ENCODE peak calls at places on chromosome 18, in four cellular contexts. One of them, this sample, is unnamed.
A peak's percentile ranks its signal among the peaks of the same experiment; 100 is the strongest.

GRCh38 chr18:40874233-40874632 is 1080.8 kb upstream of the PIK3C3 start:
- DNase-seq in AML-193: no peak
- DNase-seq in AG08396: no peak
- DNase-seq in HFFc6: no peak
- DNase-seq in this sample: no peak

GRCh38 chr18:136433-136832 is 21.9 kb upstream of the USP14 start:
- DNase-seq in AML-193: no peak
- DNase-seq in HFFc6: no peak
- DNase-seq in AG08396: no peak
- DNase-seq in this sample: no peak

GRCh38 chr18:406677-407076 is 93.8 kb downstream of the COLEC12 start:
- DNase-seq in AML-193: no peak
- DNase-seq in HFFc6: no peak
- DNase-seq in AG08396: no peak
- DNase-seq in this sample: no peak

GRCh38 chr18:67776929-67777328 is 260.4 kb upstream of the DSEL start:
- DNase-seq in HFFc6: no peak
- DNase-seq in AG08396: no peak
- DNase-seq in AML-193: no peak
- DNase-seq in this sample: no peak

GRCh38 chr18:2680216-2680792 is 24.8 kb downstream of the SMCHD1 start:
- DNase-seq in AML-193: no peak
- DNase-seq in AG08396: no peak
- DNase-seq in HFFc6: no peak
- DNase-seq in this sample: no peak

GRCh38 chr18:31079973-31080372 is 22.2 kb downstream of the DSC2 start:
- DNase-seq in AML-193: no peak
- DNase-seq in AG08396: no peak
- DNase-seq in HFFc6: no peak
- DNase-seq in this sample: no peak

GRCh38 chr18:35513181-35513932 is 15.6 kb upstream of the INO80C start:
- DNase-seq in HFFc6: peak; percentile 29
- DNase-seq in AG08396: peak; percentile 61
- DNase-seq in AML-193: no peak
- DNase-seq in this sample: no peak

GRCh38 chr18:59718108-59719057 is 21.2 kb upstream of the CCBE1 start:
- DNase-seq in HFFc6: peak; percentile 98
- DNase-seq in AG08396: peak; percentile 86
- DNase-seq in AML-193: no peak
- DNase-seq in this sample: no peak

GRCh38 chr18:61333746-61334490 is 688 bp downstream of the CDH20 start:
- DNase-seq in AML-193: no peak
- DNase-seq in AG08396: peak; percentile 16
- DNase-seq in HFFc6: no peak
- DNase-seq in this sample: no peak

GRCh38 chr18:41959045-41959444 is 4.0 kb downstream of the PIK3C3 start:
- DNase-seq in AML-193: no peak
- DNase-seq in AG08396: no peak
- DNase-seq in HFFc6: no peak
- DNase-seq in this sample: no peak

GRCh38 chr18:20971886-20972267 is 139.7 kb downstream of the ROCK1 start:
- DNase-seq in AG08396: peak; percentile 18
- DNase-seq in HFFc6: peak; percentile 47
- DNase-seq in AML-193: peak; percentile 10
- DNase-seq in this sample: peak; percentile 30

GRCh38 chr18:48792611-48793368 is 158.0 kb downstream of the SMAD7 start:
- DNase-seq in AML-193: no peak
- DNase-seq in AG08396: no peak
- DNase-seq in HFFc6: no peak
- DNase-seq in this sample: no peak

GRCh38 chr18:66328280-66328947 is 275.5 kb downstream of the CDH19 start:
- DNase-seq in AML-193: no peak
- DNase-seq in AG08396: no peak
- DNase-seq in HFFc6: no peak
- DNase-seq in this sample: no peak

GRCh38 chr18:34329840-34330239 is 105.1 kb upstream of the NOL4 start:
- DNase-seq in HFFc6: no peak
- DNase-seq in AML-193: no peak
- DNase-seq in AG08396: no peak
- DNase-seq in this sample: no peak

GRCh38 chr18:3603460-3604259 is 153.7 kb downstream of the TGIF1 start:
- DNase-seq in AG08396: peak; percentile 55
- DNase-seq in HFFc6: peak; percentile 96
- DNase-seq in AML-193: peak; percentile 88
- DNase-seq in this sample: peak; percentile 100

GRCh38 chr18:62409821-62410220 is 84.7 kb downstream of the TNFRSF11A start:
- DNase-seq in AML-193: no peak
- DNase-seq in HFFc6: no peak
- DNase-seq in AG08396: no peak
- DNase-seq in this sample: no peak

GRCh38 chr18:3037423-3037915 is 24.5 kb upstream of the LPIN2 start:
- DNase-seq in AML-193: peak; percentile 24
- DNase-seq in AG08396: peak; percentile 77
- DNase-seq in HFFc6: peak; percentile 61
- DNase-seq in this sample: no peak

GRCh38 chr18:44090453-44090852 is 590.2 kb upstream of the SETBP1 start:
- DNase-seq in AG08396: no peak
- DNase-seq in HFFc6: no peak
- DNase-seq in AML-193: no peak
- DNase-seq in this sample: no peak

GRCh38 chr18:61637905-61638304 is 254.9 kb downstream of the RNF152 start:
- DNase-seq in AG08396: no peak
- DNase-seq in AML-193: no peak
- DNase-seq in HFFc6: no peak
- DNase-seq in this sample: no peak

GRCh38 chr18:10826400-10826799 is 300.6 kb downstream of the NAPG start:
- DNase-seq in AML-193: no peak
- DNase-seq in HFFc6: no peak
- DNase-seq in AG08396: no peak
- DNase-seq in this sample: no peak

GRCh38 chr18:58615150-58616132 is 13.4 kb downstream of the ALPK2 start:
- DNase-seq in AG08396: no peak
- DNase-seq in HFFc6: no peak
- DNase-seq in AML-193: no peak
- DNase-seq in this sample: no peak

GRCh38 chr18:3722662-3723433 is 272.9 kb downstream of the TGIF1 start:
- DNase-seq in HFFc6: no peak
- DNase-seq in AG08396: peak; percentile 37
- DNase-seq in AML-193: no peak
- DNase-seq in this sample: no peak

GRCh38 chr18:31499157-31499524 is 1.2 kb downstream of the DSG2 start:
- DNase-seq in HFFc6: no peak
- DNase-seq in AG08396: no peak
- DNase-seq in AML-193: no peak
- DNase-seq in this sample: no peak

GRCh38 chr18:9788140-9788539 is 80.0 kb downstream of the RAB31 start:
- DNase-seq in AG08396: no peak
- DNase-seq in HFFc6: no peak
- DNase-seq in AML-193: no peak
- DNase-seq in this sample: no peak

GRCh38 chr18:1412660-1413659 is 508.3 kb downstream of the ADCYAP1 start:
- DNase-seq in HFFc6: no peak
- DNase-seq in AG08396: no peak
- DNase-seq in AML-193: no peak
- DNase-seq in this sample: no peak

GRCh38 chr18:76394780-76395476 is 100.1 kb downstream of the ZNF516 start:
- DNase-seq in AG08396: peak; percentile 67
- DNase-seq in HFFc6: peak; percentile 73
- DNase-seq in AML-193: no peak
- DNase-seq in this sample: peak; percentile 21

GRCh38 chr18:12890500-12890899 is 6.5 kb upstream of the PTPN2 start:
- DNase-seq in AG08396: no peak
- DNase-seq in HFFc6: no peak
- DNase-seq in AML-193: peak; percentile 33
- DNase-seq in this sample: no peak

GRCh38 chr18:12231040-12231882 is 22.9 kb upstream of the CIDEA start:
- DNase-seq in AML-193: no peak
- DNase-seq in HFFc6: no peak
- DNase-seq in AG08396: no peak
- DNase-seq in this sample: no peak

GRCh38 chr18:79379931-79380815 is 15.6 kb upstream of the NFATC1 start:
- DNase-seq in AG08396: peak; percentile 5
- DNase-seq in HFFc6: no peak
- DNase-seq in AML-193: no peak
- DNase-seq in this sample: no peak

GRCh38 chr18:22921762-22922161 is 11.4 kb upstream of the RBBP8 start:
- DNase-seq in HFFc6: no peak
- DNase-seq in AML-193: no peak
- DNase-seq in AG08396: no peak
- DNase-seq in this sample: no peak